ENCODE peak calls at places on chromosomes 1 and 21, in four cellular contexts. S, A, R and V are unnamed samples.

GRCh38 chr1:13898406-13898805 is 198.4 kb downstream of the PRDM2 start:
- DNase-seq in R (no peak), S (no peak), A (no peak), V (no peak)

GRCh38 chr1:208184993-208185703 is 59.0 kb downstream of the PLXNA2 start:
- DNase-seq in S (no peak), R (no peak), A (peak), V (no peak)

GRCh38 chr21:40947713-40948112 is 100.8 kb upstream of the DSCAM start:
- DNase-seq in A (no peak), S (no peak), R (no peak), V (no peak)

GRCh38 chr1:226915672-226915995 is 24.5 kb upstream of the COQ8A start:
- DNase-seq in S (no peak), R (no peak), A (no peak), V (no peak)

GRCh38 chr1:86105533-86105866 is 51.1 kb downstream of the COL24A1 start:
- DNase-seq in R (no peak), A (no peak), S (no peak), V (no peak)

GRCh38 chr1:197224160-197224559 is 43.9 kb upstream of the CRB1 start:
- DNase-seq in A (peak), S (peak), R (no peak), V (no peak)

GRCh38 chr1:244030481-244031040 is 20.5 kb upstream of the ZBTB18 start:
- DNase-seq in A (no peak), S (no peak), R (no peak), V (no peak)

GRCh38 chr1:119083479-119083878 is 57.0 kb downstream of the WARS2 start:
- DNase-seq in R (no peak), S (no peak), A (no peak), V (no peak)

GRCh38 chr1:38773483-38773882 is 86.1 kb downstream of the RRAGC start:
- DNase-seq in S (no peak), A (no peak), R (no peak), V (no peak)

GRCh38 chr1:24864409-24864808 is 65.7 kb downstream of the RUNX3 start:
- DNase-seq in S (no peak), A (no peak), R (no peak), V (no peak)

GRCh38 chr1:201254625-201255469 is 28.5 kb upstream of the PKP1 start:
- DNase-seq in A (peak), S (peak), R (peak), V (peak)

GRCh38 chr21:25999935-26000582 is 170.5 kb downstream of the APP start:
- DNase-seq in S (no peak), A (no peak), R (no peak), V (no peak)

GRCh38 chr1:204793259-204793658 is 77.4 kb upstream of the NFASC start:
- DNase-seq in R (no peak), A (no peak), S (no peak), V (no peak)

GRCh38 chr1:159953866-159954515 is at the start of gene SLAMF9:
- DNase-seq in A (peak), S (no peak), R (no peak), V (no peak)

GRCh38 chr1:183783896-183784637 is 20.9 kb upstream of the RGL1 start:
- DNase-seq in R (no peak), S (no peak), A (peak), V (no peak)

GRCh38 chr1:59180715-59181114 is 116.2 kb upstream of the FGGY start:
- DNase-seq in R (no peak), S (no peak), A (no peak), V (no peak)

GRCh38 chr21:33025471-33026298 is at the start of gene OLIG2:
- DNase-seq in R (no peak), A (peak), S (peak), V (peak)

GRCh38 chr1:15949453-15950245 is 26.3 kb downstream of the ZBTB17 start:
- DNase-seq in A (peak), S (no peak), R (peak), V (no peak)

GRCh38 chr1:145979746-145980435 is 15.4 kb downstream of the POLR3GL start:
- DNase-seq in S (no peak), A (no peak), R (no peak), V (no peak)

GRCh38 chr21:31220567-31220966 is 123.5 kb downstream of the TIAM1 start:
- DNase-seq in R (no peak), A (no peak), S (peak), V (peak)

GRCh38 chr21:40047993-40048730 is 180.9 kb downstream of the PCP4 start:
- DNase-seq in R (no peak), A (no peak), S (no peak), V (no peak)

GRCh38 chr1:199811163-199811562 is 216.3 kb upstream of the NR5A2 start:
- DNase-seq in S (no peak), A (no peak), R (no peak), V (no peak)

GRCh38 chr1:84583648-84584047 is 9.4 kb upstream of the CTBS start:
- DNase-seq in S (no peak), A (no peak), R (no peak), V (no peak)